ENCODE peak calls at places on chromosomes 7 and 10, in five cellular contexts. J is vagina, C is right lobe of liver, I is upper lobe of right lung, L is pancreas. V is an unnamed sample.
A peak's percentile ranks its signal among the peaks of the same experiment; 100 is the strongest.

GRCh38 chr7:131302876-131303707 is 24.6 kb upstream of the MKLN1 start:
- DNase-seq in J (no peak), C (no peak), I (no peak), L (peak; percentile 61), V (peak; percentile 32)

GRCh38 chr10:24958701-24959392 is 6.4 kb upstream of the PRTFDC1 start:
- DNase-seq in J (no peak), C (no peak), I (no peak), L (no peak), V (no peak)

GRCh38 chr7:44633254-44634186 is 27.1 kb downstream of the OGDH start:
- DNase-seq in J (no peak), C (peak; percentile 66), I (peak; percentile 71), L (peak; percentile 86), V (peak; percentile 84)

GRCh38 chr10:127990846-127991542 is 84.1 kb downstream of the PTPRE start:
- DNase-seq in J (no peak), C (no peak), I (peak; percentile 42), L (no peak), V (peak; percentile 36)

GRCh38 chr10:118485641-118486040 is 109.8 kb downstream of the PRLHR start:
- DNase-seq in J (no peak), C (no peak), I (no peak), L (no peak), V (no peak)

GRCh38 chr10:132303361-132304115 is 4.2 kb downstream of the STK32C start:
- DNase-seq in J (no peak), C (no peak), I (peak; percentile 34), L (no peak), V (no peak)

GRCh38 chr7:147711429-147711828 is 879.1 kb upstream of the C7orf33 start:
- DNase-seq in J (no peak), C (no peak), I (no peak), L (no peak), V (no peak)

GRCh38 chr10:60209874-60210584 is 179.6 kb downstream of the ANK3 start:
- DNase-seq in J (no peak), C (no peak), I (no peak), L (no peak), V (no peak)

GRCh38 chr7:30713397-30713796 is 31.1 kb upstream of the CRHR2 start:
- DNase-seq in J (no peak), C (no peak), I (peak; percentile 31), L (no peak), V (no peak)

GRCh38 chr10:117165557-117166419 is 27.7 kb upstream of the VAX1 start:
- DNase-seq in J (no peak), C (peak; percentile 62), I (peak; percentile 75), L (peak; percentile 53), V (no peak)

GRCh38 chr10:113221756-113222168 is 271.7 kb downstream of the TCF7L2 start:
- DNase-seq in J (no peak), C (no peak), I (no peak), L (no peak), V (no peak)

GRCh38 chr10:92627845-92628480 is 35.0 kb downstream of the KIF11 start:
- DNase-seq in J (no peak), C (no peak), I (no peak), L (no peak), V (no peak)

GRCh38 chr10:89563861-89564478 is 28.6 kb upstream of the SLC16A12 start:
- DNase-seq in J (no peak), C (no peak), I (no peak), L (no peak), V (no peak)

GRCh38 chr7:55127622-55128081 is 108.8 kb downstream of the EGFR start:
- DNase-seq in J (no peak), C (no peak), I (no peak), L (no peak), V (no peak)

GRCh38 chr10:95176101-95176500 is 17.9 kb upstream of the ACSM6 start:
- DNase-seq in J (no peak), C (no peak), I (no peak), L (no peak), V (no peak)

GRCh38 chr7:131633342-131633843 is 77.0 kb upstream of the PODXL start:
- DNase-seq in J (no peak), C (no peak), I (no peak), L (no peak), V (no peak)

GRCh38 chr10:97127960-97128850 is 57.6 kb downstream of the SLIT1 start:
- DNase-seq in J (no peak), C (no peak), I (no peak), L (no peak), V (no peak)

GRCh38 chr10:62057872-62058271 is 156.4 kb downstream of the ARID5B start:
- DNase-seq in J (no peak), C (no peak), I (no peak), L (no peak), V (no peak)

GRCh38 chr10:62058476-62058875 is 157.0 kb downstream of the ARID5B start:
- DNase-seq in J (no peak), C (no peak), I (no peak), L (no peak), V (no peak)

GRCh38 chr10:62057359-62057758 is 155.9 kb downstream of the ARID5B start:
- DNase-seq in J (no peak), C (no peak), I (no peak), L (no peak), V (no peak)

GRCh38 chr10:62059424-62059913 is 158.0 kb downstream of the ARID5B start:
- DNase-seq in J (no peak), C (no peak), I (no peak), L (no peak), V (no peak)

GRCh38 chr10:62058896-62059423 is 157.5 kb downstream of the ARID5B start:
- DNase-seq in J (no peak), C (no peak), I (no peak), L (no peak), V (no peak)
- H3K4me1 ChIP-seq in J (peaks cover 95% of the 10 kb centered on the region), C (peaks cover 13% of the 10 kb centered on the region), I (peaks cover 46% of the 10 kb centered on the region), L (peaks cover 25% of the 10 kb centered on the region), V (peaks cover 90% of the 10 kb centered on the region)

DNA sequence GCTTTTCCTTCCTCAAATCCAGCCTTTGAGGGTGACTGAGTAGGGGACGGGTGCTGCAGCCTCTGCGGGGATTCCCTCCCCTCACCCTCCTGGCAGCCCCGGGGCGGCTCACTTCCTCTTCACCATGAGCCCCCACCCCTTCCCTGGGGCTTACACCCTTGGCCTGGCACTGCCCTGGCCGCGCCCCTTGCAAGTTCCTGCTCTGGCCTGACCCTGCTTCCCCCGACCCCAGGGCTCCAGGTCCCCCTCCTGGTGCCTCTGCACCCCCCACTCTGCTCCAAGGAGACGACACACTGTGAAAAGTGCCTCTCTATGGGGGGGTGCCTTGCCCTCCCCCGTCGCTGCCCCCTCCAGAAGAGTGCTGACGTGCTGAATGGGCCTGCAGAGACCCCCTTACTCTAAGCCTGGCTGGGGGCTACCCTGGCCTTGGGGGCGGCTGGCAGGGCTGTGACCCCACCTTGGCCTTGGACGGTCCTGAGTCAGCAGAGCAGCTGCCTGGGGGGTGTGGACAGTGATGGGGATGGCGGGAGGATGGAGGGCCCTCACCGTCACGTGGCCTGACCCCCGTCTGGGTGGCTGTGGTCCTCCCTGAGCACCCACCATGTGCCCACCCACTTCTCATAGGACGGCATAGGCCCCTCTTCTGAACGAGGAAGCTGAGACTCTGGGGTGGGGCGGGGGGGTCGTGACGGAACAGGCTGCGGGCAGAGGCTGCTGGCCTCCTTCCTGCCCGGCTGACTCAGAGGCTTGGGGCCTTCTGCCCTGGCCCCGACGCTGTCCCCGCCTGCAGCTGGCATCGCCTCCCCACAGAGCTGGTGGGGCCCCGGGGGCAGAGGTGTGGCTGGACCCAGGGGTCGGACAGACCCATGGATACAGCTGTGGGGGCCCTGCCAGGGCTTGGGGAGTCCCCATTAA is 9.8 kb downstream of the LFNG start:
- DNase-seq in J (no peak), C (peak; percentile 87), I (peak; percentile 89), L (peak; percentile 58), V (no peak)
- H3K27ac ChIP-seq in J (peak overlapping the region; percentile 83), C (peak overlapping the region; percentile 51), I (peak overlapping the region; percentile 85), L (peak overlapping the region; percentile 45), V (peak overlapping the region; percentile 90)

DNA sequence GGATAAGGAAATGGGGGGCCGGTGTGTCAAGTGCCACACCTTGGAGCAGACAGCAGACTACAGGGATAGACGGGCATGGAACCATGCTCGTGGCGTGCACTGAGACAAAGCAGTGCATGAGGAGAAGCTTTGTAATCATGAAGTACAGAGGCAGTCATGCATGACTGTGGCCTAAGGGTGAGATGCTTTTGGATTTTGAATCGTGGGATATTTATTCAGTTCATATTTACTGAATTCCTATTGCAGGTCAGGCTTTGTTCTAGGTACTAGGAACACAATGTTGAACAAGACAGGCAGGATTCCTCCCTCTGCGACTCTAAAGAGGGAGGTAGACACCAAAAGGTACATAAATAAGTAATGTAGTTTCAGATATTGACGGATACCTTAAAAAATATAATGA is 597.6 kb downstream of the PARD3 start:
- DNase-seq in J (no peak), C (no peak), I (no peak), L (no peak), V (no peak)
- H3K4me1 ChIP-seq in J (no peaks in the 10 kb centered on the region), C (peaks cover 7% of the 10 kb centered on the region), I (no peaks in the 10 kb centered on the region), L (peaks cover 5% of the 10 kb centered on the region), V (no peaks in the 10 kb centered on the region)

GRCh38 chr10:4656576-4657194 is 169.3 kb upstream of the AKR1E2 start:
- DNase-seq in J (no peak), C (no peak), I (no peak), L (peak; percentile 42), V (peak; percentile 25)

GRCh38 chr10:4653160-4653559 is 172.8 kb upstream of the AKR1E2 start:
- DNase-seq in J (no peak), C (no peak), I (no peak), L (no peak), V (no peak)

GRCh38 chr10:4654496-4654895 is 171.5 kb upstream of the AKR1E2 start:
- DNase-seq in J (no peak), C (no peak), I (no peak), L (no peak), V (no peak)

GRCh38 chr10:4652111-4653010 is 173.6 kb upstream of the AKR1E2 start:
- DNase-seq in J (no peak), C (no peak), I (no peak), L (no peak), V (peak; percentile 44)

DNA sequence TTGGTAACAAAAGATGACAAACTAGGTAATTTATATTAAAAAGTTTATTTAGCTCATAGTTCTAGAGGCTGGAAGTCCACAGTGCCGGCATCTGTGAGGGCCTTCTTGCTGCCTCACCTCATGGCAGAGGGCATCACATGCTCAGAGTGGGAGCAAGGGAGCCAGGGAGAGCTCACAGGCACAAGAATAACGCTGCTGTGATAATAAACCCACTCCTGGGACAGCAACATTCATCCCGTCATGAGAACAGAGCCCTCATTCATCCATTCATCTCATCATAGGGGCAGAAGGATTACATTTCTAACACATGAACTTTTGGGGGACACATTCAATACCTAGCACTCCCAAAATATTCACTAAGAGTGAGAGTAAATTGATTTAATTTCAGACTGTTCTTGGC is 170.6 kb upstream of the AKR1E2 start:
- DNase-seq in J (no peak), C (no peak), I (no peak), L (no peak), V (no peak)
- H3K27ac ChIP-seq in J (peak overlapping the region; percentile 28), C (no peak overlapping the region), I (no peak overlapping the region), L (no peak overlapping the region), V (no peak overlapping the region)